ENCODE peak calls at places on chromosomes 5 and 9, in four cellular contexts. D is A549, X is K562, T is transverse colon. Z is an unnamed sample.

GRCh38 chr9:94672811-94673487 is 33.6 kb upstream of the FBP1 start:
- DNase-seq in D (no peak), X (no peak), T (no peak), Z (no peak)

GRCh38 chr5:43129161-43129560 is 8.4 kb downstream of the ZNF131 start:
- DNase-seq in D (no peak), X (no peak), T (no peak), Z (no peak)

GRCh38 chr5:2751592-2752021 is at the start of gene IRX2:
- DNase-seq in D (peak), X (no peak), T (peak), Z (no peak)

GRCh38 chr5:59296317-59297264 is 596.9 kb downstream of the PDE4D start:
- DNase-seq in D (peak), X (no peak), T (no peak), Z (no peak)

GRCh38 chr9:104961238-104961637 is 33.3 kb upstream of the ABCA1 start:
- DNase-seq in D (peak), X (peak), T (peak), Z (no peak)

GRCh38 chr5:90655423-90655822 is 96.8 kb downstream of the ADGRV1 start:
- DNase-seq in D (no peak), X (no peak), T (no peak), Z (no peak)

GRCh38 chr5:52983731-52984620 is 5.2 kb upstream of the ITGA2 start:
- DNase-seq in D (no peak), X (no peak), T (no peak), Z (no peak)

GRCh38 chr5:39624268-39624886 is 199.6 kb upstream of the DAB2 start:
- DNase-seq in D (no peak), X (no peak), T (peak), Z (no peak)

GRCh38 chr5:51378778-51379652 is 4.2 kb upstream of the ISL1 start:
- DNase-seq in D (no peak), X (no peak), T (no peak), Z (no peak)

GRCh38 chr5:54462281-54462680 is 6.8 kb downstream of the HSPB3 start:
- DNase-seq in D (no peak), X (no peak), T (no peak), Z (no peak)

GRCh38 chr9:20551236-20551635 is 71.1 kb downstream of the MLLT3 start:
- DNase-seq in D (no peak), X (no peak), T (no peak), Z (no peak)

GRCh38 chr9:20528253-20528652 is 94.0 kb downstream of the MLLT3 start:
- DNase-seq in D (no peak), X (no peak), T (no peak), Z (no peak)

GRCh38 chr9:134435527-134436355 is 109.5 kb downstream of the RXRA start:
- DNase-seq in D (no peak), X (no peak), T (no peak), Z (no peak)

GRCh38 chr9:78218890-78219289 is 17.0 kb upstream of the CEP78 start:
- DNase-seq in D (no peak), X (no peak), T (no peak), Z (no peak)

GRCh38 chr9:110969971-110970381 is 68.3 kb downstream of the LPAR1 start:
- DNase-seq in D (peak), X (no peak), T (no peak), Z (no peak)
- H3K27ac ChIP-seq in D (no peak), X (no peak), T (no peak), Z (no peak)

GRCh38 chr5:138717399-138717798 is 35.8 kb upstream of the CTNNA1 start:
- DNase-seq in D (no peak), X (no peak), T (no peak), Z (no peak)
- TF ChIP-seq EP300 in D (no peak), X (no peak), T (no peak), Z (no peak)

GRCh38 chr5:67510204-67510603 is 313.6 kb upstream of the CD180 start:
- DNase-seq in D (no peak), X (no peak), T (no peak), Z (no peak)
- TF ChIP-seq CTCF in D (no peak), X (no peak), T (no peak), Z (no peak)

GRCh38 chr9:37027582-37028424 is 6.3 kb downstream of the PAX5 start:
- DNase-seq in D (peak), X (peak), T (peak), Z (no peak)
- H3K27ac ChIP-seq in D (no peak), X (no peak), T (no peak), Z (no peak)

DNA sequence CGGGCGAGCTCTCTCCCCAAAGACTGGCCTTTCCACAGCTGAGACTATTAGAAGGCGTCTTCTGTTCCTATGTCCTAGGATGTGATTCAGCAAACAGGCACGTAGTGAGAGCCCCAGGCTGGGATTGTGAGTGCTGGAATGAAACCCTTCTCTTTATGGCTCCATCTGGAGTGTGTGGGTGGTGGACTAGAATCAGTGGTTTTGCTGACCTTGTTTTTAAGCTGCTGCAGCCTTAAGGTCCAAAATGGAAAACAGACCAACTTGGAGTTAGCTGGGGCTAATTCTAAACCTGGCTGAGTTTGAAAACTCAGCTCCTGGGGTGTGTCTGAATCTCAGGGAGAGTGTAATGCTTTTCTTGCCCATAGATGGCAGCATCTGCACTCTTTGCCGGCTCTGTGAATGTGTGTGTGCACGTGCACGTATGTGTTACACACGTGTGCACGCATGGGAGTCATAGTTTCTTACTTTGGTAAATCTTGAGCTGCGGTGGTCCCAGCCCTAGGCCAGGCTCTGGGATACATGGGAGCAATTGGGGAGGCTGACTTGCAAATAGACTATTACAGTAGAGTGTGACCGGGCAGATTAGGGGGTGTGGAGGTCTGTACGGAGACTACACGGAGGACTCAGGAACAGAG is 10.7 kb downstream of the GSN start:
- DNase-seq in D (no peak), X (peak), T (peak), Z (peak)
- TF ChIP-seq EP300 in D (no peak), X (peak), T (peak), Z (no peak)

GRCh38 chr9:89978185-89978584 is 373.4 kb downstream of the GADD45G start:
- DNase-seq in D (peak), X (peak), T (no peak), Z (no peak)
- TF ChIP-seq CTCF in D (no peak), X (no peak), T (peak), Z (no peak)

GRCh38 chr5:10301266-10301665 is 6.4 kb downstream of the CMBL start:
- DNase-seq in D (no peak), X (peak), T (peak), Z (no peak)
- H3K27ac ChIP-seq in D (no peak), X (peak), T (peak), Z (no peak)

DNA sequence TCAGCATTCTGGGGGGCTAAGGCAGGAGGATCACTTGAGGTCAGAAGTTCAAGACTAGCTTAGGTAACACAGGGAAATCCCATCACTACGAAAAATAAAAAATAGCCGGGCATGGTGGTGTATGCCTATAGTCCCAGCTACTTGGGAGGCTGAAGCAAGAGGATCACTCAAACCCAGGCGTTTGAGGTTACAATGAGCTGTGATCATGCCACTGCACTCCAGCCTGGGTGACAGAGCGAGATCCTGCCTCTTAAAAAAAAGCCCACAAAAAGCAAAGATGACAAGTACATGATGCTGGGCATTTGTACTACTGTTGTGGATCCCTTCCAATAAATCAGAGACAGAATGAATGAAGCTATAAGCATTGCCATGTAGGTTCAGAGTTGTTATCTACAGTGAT is 320.1 kb upstream of the PANK3 start:
- DNase-seq in D (no peak), X (no peak), T (no peak), Z (no peak)
- TF ChIP-seq EP300 in D (no peak), X (no peak), T (no peak), Z (no peak)

GRCh38 chr5:103829585-103829984 is 267.0 kb upstream of the NUDT12 start:
- DNase-seq in D (no peak), X (peak), T (no peak), Z (no peak)
- TF ChIP-seq CTCF in D (peak), X (peak), T (no peak), Z (no peak)

Z was measured in sigmoid colon.